ENCODE peak calls at places on chromosomes 7 and 10, in five cellular contexts. Z is suprapubic skin, R is ovary, U is A549, S is SK-N-SH. X is an unnamed sample.

GRCh38 chr10:73358331-73359279 is at the start of gene CFAP70:
- DNase-seq in Z (peak), R (peak), S (peak), U (peak), X (peak)

GRCh38 chr10:79084012-79084971 is 15.5 kb downstream of the ZMIZ1 start:
- DNase-seq in S (peak), U (peak), Z (peak), R (peak), X (no peak)

GRCh38 chr10:100148353-100149211 is 37.2 kb downstream of the ERLIN1 start:
- DNase-seq in Z (no peak), S (no peak), R (no peak), U (peak), X (no peak)

GRCh38 chr7:139683137-139683871 is 94.5 kb downstream of the HIPK2 start:
- DNase-seq in S (no peak), U (no peak), R (no peak), Z (no peak), X (no peak)

GRCh38 chr7:5586279-5586962 is 162.8 kb upstream of the TNRC18 start:
- DNase-seq in R (no peak), S (peak), Z (no peak), U (no peak), X (peak)

GRCh38 chr10:101257121-101257890 is 28.0 kb upstream of the LBX1 start:
- DNase-seq in Z (no peak), R (no peak), S (no peak), U (no peak), X (no peak)

GRCh38 chr10:118041316-118041715 is 5.4 kb downstream of the RAB11FIP2 start:
- DNase-seq in Z (no peak), U (no peak), R (no peak), S (no peak), X (no peak)

GRCh38 chr7:88610942-88611341 is 148.6 kb upstream of the ZNF804B start:
- DNase-seq in R (no peak), Z (no peak), S (no peak), U (no peak), X (no peak)

GRCh38 chr10:70441161-70441876 is at the start of gene NODAL:
- DNase-seq in R (no peak), Z (no peak), U (no peak), S (peak), X (no peak)

GRCh38 chr7:108015740-108016139 is 12.8 kb upstream of the LAMB1 start:
- DNase-seq in U (no peak), Z (no peak), S (no peak), R (no peak), X (no peak)

GRCh38 chr7:107920048-107920772 is 29.2 kb downstream of the DLD start:
- DNase-seq in R (no peak), S (no peak), Z (no peak), U (no peak), X (no peak)

GRCh38 chr7:140245611-140246105 is 68.9 kb upstream of the KDM7A start:
- DNase-seq in S (no peak), R (no peak), Z (no peak), U (no peak), X (no peak)

GRCh38 chr7:5597772-5598171 is 174.1 kb upstream of the TNRC18 start:
- DNase-seq in U (no peak), S (no peak), Z (no peak), R (peak), X (no peak)

GRCh38 chr7:101420436-101420835 is 57.8 kb downstream of the COL26A1 start:
- DNase-seq in R (no peak), Z (no peak), S (peak), U (no peak), X (no peak)

GRCh38 chr10:28327494-28327886 is 24.6 kb upstream of the MPP7 start:
- DNase-seq in S (no peak), R (no peak), U (no peak), Z (no peak), X (no peak)

GRCh38 chr7:143205560-143206293 is 16.1 kb upstream of the TAS2R40 start:
- DNase-seq in U (no peak), Z (no peak), R (no peak), S (no peak), X (peak)

GRCh38 chr7:151382079-151382885 is 27.6 kb downstream of the WDR86 start:
- DNase-seq in Z (no peak), R (no peak), U (no peak), S (no peak), X (no peak)

GRCh38 chr10:78867555-78867939 is 201.2 kb upstream of the ZMIZ1 start:
- DNase-seq in Z (no peak), S (no peak), R (no peak), U (no peak), X (no peak)

GRCh38 chr7:101410743-101411476 is 48.2 kb downstream of the COL26A1 start:
- DNase-seq in R (no peak), U (peak), S (peak), Z (no peak), X (peak)

GRCh38 chr10:22460101-22460500 is 114.8 kb downstream of the SPAG6 start:
- DNase-seq in U (no peak), S (no peak), R (no peak), Z (no peak), X (no peak)

GRCh38 chr10:6542999-6543430 is 37.1 kb downstream of the PRKCQ start:
- DNase-seq in S (no peak), R (no peak), U (no peak), Z (no peak), X (no peak)

GRCh38 chr7:4057289-4057616 is 624.8 kb upstream of the FOXK1 start:
- DNase-seq in S (no peak), R (no peak), Z (no peak), U (no peak), X (no peak)

GRCh38 chr7:131628634-131629033 is 72.2 kb upstream of the PODXL start:
- DNase-seq in S (no peak), R (no peak), U (no peak), Z (no peak), X (no peak)

GRCh38 chr7:131627589-131628212 is 71.3 kb upstream of the PODXL start:
- DNase-seq in Z (no peak), U (no peak), S (no peak), R (no peak), X (no peak)

GRCh38 chr7:131626643-131627042 is 70.2 kb upstream of the PODXL start:
- DNase-seq in U (no peak), R (no peak), Z (no peak), S (no peak), X (no peak)

GRCh38 chr7:131624536-131624935 is 68.1 kb upstream of the PODXL start:
- DNase-seq in Z (no peak), S (no peak), R (no peak), U (no peak), X (no peak)

DNA sequence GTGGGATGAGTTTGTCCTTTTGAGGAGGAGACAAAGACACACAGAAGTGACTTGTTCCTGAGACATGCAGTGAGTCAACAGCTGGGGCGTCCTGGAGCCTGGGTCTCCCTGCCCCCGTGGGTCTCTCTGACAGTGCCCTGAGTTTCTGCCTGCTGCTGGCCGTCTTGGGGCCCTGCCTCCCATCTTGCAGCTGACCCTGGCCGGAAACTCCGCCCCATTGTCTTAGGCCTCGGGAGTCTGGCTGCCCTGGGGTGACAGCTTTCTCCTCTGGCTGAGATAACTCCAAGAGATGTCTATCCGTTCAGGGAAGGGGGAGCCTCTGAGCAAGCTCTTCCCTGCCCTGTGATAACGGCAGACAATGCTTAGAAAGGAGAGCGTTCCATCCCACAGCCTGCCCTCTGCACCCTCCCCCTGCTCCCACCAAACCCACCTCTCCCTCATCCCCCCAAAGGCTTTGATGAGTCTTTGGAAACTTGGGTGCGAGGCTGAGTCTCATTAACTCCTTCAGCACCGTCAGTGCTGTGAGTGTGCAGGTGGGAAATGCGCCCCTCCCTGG is 69.5 kb upstream of the PODXL start:
- DNase-seq in U (peak), Z (no peak), S (peak), R (no peak), X (peak)
- H3K27ac ChIP-seq in U (peak), Z (no peak), S (peak), R (no peak), X (peak)

DNA sequence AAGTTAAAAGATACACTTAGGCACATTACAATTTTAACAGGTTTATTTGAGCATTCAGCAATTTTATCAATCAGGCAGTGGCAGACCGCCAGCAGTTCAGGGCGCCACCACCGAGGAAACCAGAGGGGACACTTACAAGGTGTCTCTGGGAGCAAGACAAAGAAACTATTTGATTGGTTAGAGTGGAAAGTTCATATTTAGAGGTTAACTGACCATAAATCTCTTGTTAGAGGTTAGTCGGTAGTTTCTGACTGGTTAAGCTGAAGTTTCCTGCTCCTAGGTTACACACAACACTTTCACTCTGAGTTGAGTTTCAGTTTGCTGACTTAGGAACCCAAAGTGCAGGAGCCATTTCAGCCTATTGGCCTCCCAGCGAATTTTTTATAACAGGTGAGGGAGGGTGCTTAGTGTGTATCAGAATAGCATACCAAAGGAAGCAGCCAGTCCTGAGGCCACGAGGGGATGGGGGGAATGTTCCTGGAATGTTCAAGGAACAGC is 10.8 kb upstream of the PVRIG start:
- DNase-seq in U (no peak), R (no peak), Z (no peak), S (no peak), X (no peak)
- TF ChIP-seq EP300 in U (no peak), R (no peak), Z (no peak), S (no peak), X (no peak)

GRCh38 chr7:105132835-105133234 is 118.8 kb downstream of the KMT2E start:
- DNase-seq in R (no peak), S (no peak), Z (no peak), U (no peak), X (no peak)

GRCh38 chr7:105131033-105131656 is 117.1 kb downstream of the KMT2E start:
- DNase-seq in U (no peak), R (no peak), Z (no peak), S (no peak), X (no peak)

GRCh38 chr7:105132335-105132734 is 118.3 kb downstream of the KMT2E start:
- DNase-seq in S (no peak), U (no peak), R (no peak), Z (no peak), X (no peak)

GRCh38 chr7:105130580-105130979 is 116.6 kb downstream of the KMT2E start:
- DNase-seq in U (no peak), Z (no peak), R (no peak), S (no peak), X (no peak)

GRCh38 chr7:105131890-105132289 is 117.9 kb downstream of the KMT2E start:
- DNase-seq in R (no peak), Z (no peak), S (no peak), U (no peak), X (no peak)
- H3K27ac ChIP-seq in R (no peak), Z (no peak), S (no peak), U (no peak), X (no peak)

GRCh38 chr7:38855867-38856266 is 53.1 kb downstream of the VPS41 start:
- DNase-seq in S (no peak), R (no peak), Z (no peak), U (no peak), X (no peak)

GRCh38 chr7:38855389-38855788 is 53.6 kb downstream of the VPS41 start:
- DNase-seq in R (no peak), Z (no peak), U (no peak), S (no peak), X (no peak)

GRCh38 chr7:38862666-38863065 is 46.3 kb downstream of the VPS41 start:
- DNase-seq in R (no peak), S (no peak), Z (no peak), U (no peak), X (no peak)

GRCh38 chr7:38863609-38864291 is 45.2 kb downstream of the VPS41 start:
- DNase-seq in S (no peak), R (no peak), Z (no peak), U (no peak), X (no peak)

GRCh38 chr7:38858281-38858884 is 50.6 kb downstream of the VPS41 start:
- DNase-seq in Z (no peak), S (no peak), U (no peak), R (no peak), X (no peak)
- TF ChIP-seq EP300 in Z (no peak), S (no peak), U (no peak), R (no peak), X (no peak)

DNA sequence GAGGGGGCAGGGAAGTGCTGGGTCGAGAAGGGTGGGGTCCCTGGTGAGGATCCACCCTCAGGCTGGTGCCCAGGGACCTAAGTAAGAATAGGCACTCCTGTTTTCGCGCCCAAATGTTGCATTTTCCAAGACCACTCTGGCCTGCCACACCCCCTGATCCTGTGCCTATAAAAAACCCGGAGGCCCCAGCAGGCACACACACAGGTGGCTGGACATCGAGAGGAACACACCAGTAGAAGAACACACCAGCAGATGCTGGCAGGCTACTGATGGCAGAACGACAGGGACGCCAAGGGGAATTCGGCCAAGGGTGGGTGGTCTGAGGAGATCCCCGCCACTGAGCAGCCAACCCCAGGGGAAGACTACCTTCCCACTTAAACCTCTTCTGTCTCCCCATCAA is 633.9 kb upstream of the POT1 start:
- DNase-seq in S (no peak), U (no peak), R (no peak), Z (no peak), X (no peak)
- H3K27ac ChIP-seq in S (no peak), U (no peak), R (no peak), Z (no peak), X (no peak)

DNA sequence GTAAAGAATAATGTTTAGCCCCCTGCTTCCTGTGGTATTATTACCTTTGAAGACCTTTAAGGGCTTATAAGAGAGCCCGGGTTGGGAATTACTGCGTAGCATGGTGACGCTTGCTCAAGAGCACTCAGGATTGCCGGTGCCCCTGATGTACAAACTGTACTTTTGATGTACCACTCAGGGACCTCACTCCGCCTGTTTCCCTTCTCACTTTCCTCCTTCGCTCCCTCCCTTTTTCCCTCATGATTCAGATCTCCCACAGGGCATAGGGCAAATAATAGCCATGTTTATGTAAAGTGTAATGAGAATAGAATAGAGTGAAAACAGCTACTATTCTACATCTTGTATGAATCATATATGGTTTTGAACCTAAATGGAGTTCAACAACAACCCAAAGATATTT is 77.8 kb upstream of the PDCD4 start:
- DNase-seq in S (no peak), Z (no peak), U (no peak), R (no peak), X (no peak)
- TF ChIP-seq EP300 in S (no peak), Z (no peak), U (no peak), R (no peak), X (no peak)

GRCh38 chr10:124658591-124659240 is 85.5 kb downstream of the FAM53B start:
- DNase-seq in U (no peak), Z (no peak), S (no peak), R (no peak), X (no peak)

GRCh38 chr10:124661661-124662180 is 82.5 kb downstream of the FAM53B start:
- DNase-seq in U (no peak), Z (no peak), S (no peak), R (no peak), X (peak)

GRCh38 chr10:124659380-124659779 is 84.8 kb downstream of the FAM53B start:
- DNase-seq in S (no peak), R (no peak), Z (no peak), U (no peak), X (no peak)

GRCh38 chr10:124663228-124663627 is 81.0 kb downstream of the FAM53B start:
- DNase-seq in R (no peak), S (no peak), U (no peak), Z (no peak), X (no peak)

DNA sequence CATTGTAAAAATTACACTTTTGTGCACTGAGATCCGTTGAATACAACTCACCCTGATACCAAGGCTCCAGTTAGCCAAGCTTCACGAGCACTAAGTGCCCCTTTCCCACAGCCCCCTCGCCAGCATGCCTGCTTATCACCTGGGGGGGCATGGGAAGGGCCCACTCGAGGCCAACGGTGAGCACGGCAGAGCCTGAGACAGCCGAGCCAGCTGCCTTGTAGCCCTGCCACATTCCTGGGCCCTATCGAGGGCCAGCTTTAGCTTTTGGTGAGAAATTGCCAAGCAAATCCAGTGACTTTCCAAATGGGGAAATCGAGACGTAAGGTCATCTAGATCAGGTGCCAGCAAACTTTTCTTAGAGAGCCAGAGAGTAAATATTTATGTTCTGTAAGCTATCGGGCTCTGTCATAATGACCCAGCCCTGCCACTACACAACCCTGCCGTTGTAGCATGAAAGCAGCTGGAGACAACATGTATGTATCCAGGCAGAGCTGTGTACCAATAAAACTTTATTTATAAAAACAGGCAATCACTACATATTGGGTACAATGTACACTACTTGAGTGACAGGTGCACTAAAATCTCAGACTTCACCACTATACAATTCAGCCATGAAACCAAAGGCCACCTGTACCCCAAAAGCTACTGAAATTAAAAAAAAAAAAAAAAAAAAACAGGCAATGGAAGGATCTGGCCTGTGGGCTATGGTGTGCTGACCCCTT is 83.6 kb downstream of the FAM53B start:
- DNase-seq in R (no peak), U (no peak), Z (no peak), S (no peak), X (no peak)
- H3K27ac ChIP-seq in R (no peak), U (no peak), Z (no peak), S (no peak), X (peak)

DNA sequence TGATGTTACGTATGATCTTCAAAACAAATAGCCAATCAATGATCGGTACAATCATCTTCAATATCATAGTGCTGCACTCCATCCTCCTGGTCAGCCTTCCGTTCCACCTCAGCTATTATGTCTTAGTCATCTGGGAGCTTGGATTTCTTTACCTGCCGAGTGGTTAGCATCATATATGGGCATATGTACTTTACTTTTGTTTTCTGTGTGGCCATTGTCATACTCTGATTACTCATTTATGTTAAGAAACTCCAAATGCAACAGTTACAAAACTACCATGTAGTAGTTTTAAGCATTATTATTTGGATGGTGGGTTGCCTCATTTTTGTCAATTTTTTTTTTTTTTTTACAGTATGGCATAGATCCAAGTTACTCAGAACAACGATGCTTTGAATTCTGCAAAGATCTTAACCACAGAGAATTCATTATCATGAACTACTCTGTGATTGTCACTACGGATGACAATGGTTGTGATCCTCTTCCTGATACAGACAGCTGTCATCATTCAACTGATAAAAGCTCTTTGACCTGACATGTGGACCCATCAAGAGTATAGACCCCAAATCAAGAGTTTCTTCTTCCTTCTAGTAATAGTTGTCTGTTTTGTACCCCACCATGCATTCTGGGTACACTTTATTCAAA is 52.1 kb upstream of the NME8 start:
- DNase-seq in R (no peak), Z (no peak), S (no peak), U (no peak), X (no peak)
- TF ChIP-seq EP300 in R (no peak), Z (no peak), S (no peak), U (no peak), X (no peak)

GRCh38 chr10:131670341-131670740 is 230.5 kb upstream of the PPP2R2D start:
- DNase-seq in U (no peak), R (no peak), S (no peak), Z (no peak), X (no peak)
- H3K27ac ChIP-seq in U (no peak), R (no peak), S (no peak), Z (no peak), X (no peak)

X was measured in upper lobe of left lung.